ENCODE peak calls at places on chromosome X, in six cellular contexts. N is COR-L47, K is occipital lobe, G is brain microvascular endothelial cell, S is suprapubic skin, R is cardiac muscle cell. J is an unnamed sample.

GRCh38 chrX:40170830-40171512 is 73.2 kb upstream of the BCOR start:
- DNase-seq in N (peak), K (no peak), G (no peak), S (no peak), R (peak), J (peak)

GRCh38 chrX:151397741-151398070 is 700 bp downstream of the VMA21 start:
- DNase-seq in N (no peak), K (no peak), G (no peak), S (no peak), R (no peak), J (no peak)

GRCh38 chrX:47573334-47574095 is 8.7 kb upstream of the TIMP1 start:
- DNase-seq in N (no peak), K (no peak), G (no peak), S (no peak), R (peak), J (peak)

GRCh38 chrX:9899640-9900075 is 67.5 kb upstream of the CLDN34 start:
- DNase-seq in N (no peak), K (peak), G (peak), S (no peak), R (no peak), J (no peak)

GRCh38 chrX:67583171-67583570 is 39.4 kb downstream of the AR start:
- DNase-seq in N (no peak), K (no peak), G (no peak), S (no peak), R (no peak), J (no peak)

GRCh38 chrX:49230500-49231232 is 2.5 kb downstream of the CACNA1F start:
- DNase-seq in N (no peak), K (no peak), G (no peak), S (peak), R (peak), J (peak)

GRCh38 chrX:55841962-55842752 is 124.6 kb downstream of the RRAGB start:
- DNase-seq in N (no peak), K (no peak), G (no peak), S (no peak), R (no peak), J (no peak)

GRCh38 chrX:42714981-42715688 is 62.8 kb downstream of the PPP1R2C start:
- DNase-seq in N (no peak), K (peak), G (no peak), S (no peak), R (peak), J (peak)

GRCh38 chrX:125203737-125204578 is 115.7 kb upstream of the TEX13C start:
- DNase-seq in N (peak), K (peak), G (no peak), S (peak), R (peak), J (no peak)

GRCh38 chrX:153968754-153969124 is 2.9 kb downstream of the HCFC1 start:
- DNase-seq in N (peak), K (no peak), G (no peak), S (no peak), R (peak), J (no peak)

GRCh38 chrX:108316456-108316855 is 121.8 kb downstream of the COL4A6 start:
- DNase-seq in N (no peak), K (no peak), G (no peak), S (no peak), R (no peak), J (no peak)

GRCh38 chrX:69015156-69015555 is 150.1 kb downstream of the PJA1 start:
- DNase-seq in N (no peak), K (no peak), G (no peak), S (no peak), R (no peak), J (no peak)

GRCh38 chrX:150035531-150035930 is 97.2 kb upstream of the EOLA2 start:
- DNase-seq in N (no peak), K (no peak), G (no peak), S (no peak), R (no peak), J (no peak)

GRCh38 chrX:72305286-72306084 is at the start of gene CITED1:
- DNase-seq in N (no peak), K (peak), G (no peak), S (no peak), R (no peak), J (no peak)

GRCh38 chrX:133302775-133303445 is 84.8 kb upstream of the TFDP3 start:
- DNase-seq in N (no peak), K (no peak), G (peak), S (no peak), R (no peak), J (no peak)

GRCh38 chrX:66049056-66049455 is 9.2 kb upstream of the VSIG4 start:
- DNase-seq in N (no peak), K (no peak), G (no peak), S (no peak), R (no peak), J (no peak)

GRCh38 chrX:108044554-108045256 is at the start of gene VSIG1:
- DNase-seq in N (no peak), K (no peak), G (no peak), S (no peak), R (no peak), J (no peak)

GRCh38 chrX:15985937-15986336 is 131.3 kb upstream of the AP1S2 start:
- DNase-seq in N (no peak), K (no peak), G (no peak), S (no peak), R (no peak), J (no peak)

GRCh38 chrX:134548257-134548732 is 88.3 kb downstream of the HPRT1 start:
- DNase-seq in N (no peak), K (no peak), G (no peak), S (no peak), R (peak), J (no peak)

GRCh38 chrX:17876135-17876534 is 15.0 kb upstream of the RAI2 start:
- DNase-seq in N (peak), K (no peak), G (no peak), S (no peak), R (no peak), J (no peak)

GRCh38 chrX:12997898-12998687 is 23.2 kb downstream of the TMSB4X start:
- DNase-seq in N (no peak), K (peak), G (no peak), S (no peak), R (no peak), J (no peak)

GRCh38 chrX:115690554-115691216 is 129.7 kb downstream of the PLS3 start:
- DNase-seq in N (peak), K (peak), G (peak), S (peak), R (peak), J (peak)

GRCh38 chrX:68828740-68829593 is at the start of gene EFNB1:
- DNase-seq in N (peak), K (peak), G (peak), S (peak), R (peak), J (peak)

GRCh38 chrX:19840899-19841648 is 46.3 kb downstream of the SH3KBP1 start:
- DNase-seq in N (no peak), K (no peak), G (no peak), S (no peak), R (no peak), J (no peak)

GRCh38 chrX:31199051-31199769 is 127.4 kb upstream of the FTHL17 start:
- DNase-seq in N (no peak), K (no peak), G (no peak), S (no peak), R (no peak), J (no peak)

GRCh38 chrX:30488092-30488491 is 89.5 kb downstream of the TASL start:
- DNase-seq in N (no peak), K (no peak), G (no peak), S (no peak), R (peak), J (no peak)

GRCh38 chrX:52424658-52425057 is 55.8 kb downstream of the XAGE2 start:
- DNase-seq in N (no peak), K (no peak), G (peak), S (no peak), R (no peak), J (no peak)

GRCh38 chrX:118116308-118117068 is at the start of gene KLHL13:
- DNase-seq in N (peak), K (peak), G (no peak), S (peak), R (peak), J (peak)

GRCh38 chrX:133045986-133046385 is 50.9 kb downstream of the USP26 start:
- DNase-seq in N (peak), K (no peak), G (peak), S (no peak), R (peak), J (no peak)

GRCh38 chrX:106897259-106897658 is 5.9 kb downstream of the RIPPLY1 start:
- DNase-seq in N (no peak), K (no peak), G (peak), S (no peak), R (no peak), J (no peak)

GRCh38 chrX:111445485-111445884 is 33.5 kb upstream of the DCX start:
- DNase-seq in N (peak), K (no peak), G (peak), S (no peak), R (peak), J (no peak)

GRCh38 chrX:133985164-133986007 is at the start of gene GPC3:
- DNase-seq in N (no peak), K (no peak), G (no peak), S (no peak), R (peak), J (peak)

GRCh38 chrX:150036181-150036580 is 97.9 kb upstream of the EOLA2 start:
- DNase-seq in N (no peak), K (no peak), G (peak), S (no peak), R (no peak), J (peak)

GRCh38 chrX:32774966-32775365 is 436.4 kb downstream of the DMD start:
- DNase-seq in N (no peak), K (no peak), G (no peak), S (no peak), R (peak), J (no peak)

GRCh38 chrX:153410888-153411254 is 401 bp upstream of the ZFP92 start:
- DNase-seq in N (no peak), K (no peak), G (no peak), S (no peak), R (no peak), J (no peak)

GRCh38 chrX:29530520-29530919 is 684.8 kb upstream of the MAGEB2 start:
- DNase-seq in N (no peak), K (no peak), G (peak), S (no peak), R (no peak), J (no peak)